ENCODE peak calls at places on chromosomes 12 and 14, in five cellular contexts. K is dorsolateral prefrontal cortex, I is heart left ventricle, G is ovary, Q is heart right ventricle. L is an unnamed sample.

GRCh38 chr14:73712540-73713141 is 1.5 kb downstream of the PNMA1 start:
- DNase-seq in K (no peak), I (no peak), G (no peak), Q (no peak), L (no peak)

GRCh38 chr12:25368542-25368941 is 117.8 kb upstream of the KRAS start:
- DNase-seq in K (no peak), I (no peak), G (no peak), Q (no peak), L (no peak)

GRCh38 chr12:52208424-52209165 is 16.8 kb upstream of the KRT80 start:
- DNase-seq in K (peak), I (peak), G (no peak), Q (no peak), L (peak)

GRCh38 chr12:114769634-114770033 is 85.7 kb upstream of the TBX3 start:
- DNase-seq in K (no peak), I (no peak), G (no peak), Q (no peak), L (no peak)

GRCh38 chr12:127811988-127812387 is 455.0 kb upstream of the TMEM132C start:
- DNase-seq in K (no peak), I (no peak), G (no peak), Q (peak), L (no peak)

GRCh38 chr14:37263656-37264236 is 66.0 kb downstream of the MIPOL1 start:
- DNase-seq in K (no peak), I (no peak), G (no peak), Q (no peak), L (no peak)

GRCh38 chr12:67366530-67367196 is 97.5 kb downstream of the CAND1 start:
- DNase-seq in K (no peak), I (no peak), G (no peak), Q (no peak), L (no peak)

GRCh38 chr14:68820999-68821683 is 28.3 kb upstream of the ZFP36L1 start:
- DNase-seq in K (no peak), I (no peak), G (no peak), Q (no peak), L (peak)

GRCh38 chr14:77691259-77691658 is 16.6 kb downstream of the ALKBH1 start:
- DNase-seq in K (no peak), I (no peak), G (no peak), Q (peak), L (no peak)

GRCh38 chr12:121085113-121085841 is 46.2 kb upstream of the OASL start:
- DNase-seq in K (no peak), I (no peak), G (no peak), Q (no peak), L (no peak)

GRCh38 chr12:70853326-70853725 is 67.2 kb downstream of the PTPRR start:
- DNase-seq in K (no peak), I (no peak), G (no peak), Q (peak), L (no peak)

GRCh38 chr14:23646648-23647549 is 10.7 kb downstream of the DHRS2 start:
- DNase-seq in K (no peak), I (no peak), G (no peak), Q (no peak), L (no peak)

DNA sequence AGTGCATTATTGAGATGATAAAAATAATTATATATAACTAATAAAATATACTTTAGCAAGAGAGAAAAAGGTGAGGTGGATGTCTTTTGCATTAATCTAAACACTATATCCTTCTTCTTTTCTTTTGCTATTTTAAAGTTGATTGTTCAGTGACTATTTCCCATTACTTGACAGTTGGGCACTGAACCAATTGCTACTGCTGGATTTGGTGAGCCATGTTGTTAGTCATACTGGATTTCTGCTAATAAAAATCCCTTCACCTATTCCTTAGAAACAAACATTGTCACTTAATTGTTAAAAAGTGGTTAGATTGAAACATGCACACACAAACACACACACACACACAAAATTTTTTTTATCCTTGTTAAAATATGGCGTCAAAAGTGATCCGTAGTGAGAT is 251.6 kb upstream of the ALG10 start:
- DNase-seq in K (no peak), I (no peak), G (no peak), Q (no peak), L (no peak)
- H3K27ac ChIP-seq in K (no peak), I (no peak), G (no peak), Q (no peak), L (no peak)

DNA sequence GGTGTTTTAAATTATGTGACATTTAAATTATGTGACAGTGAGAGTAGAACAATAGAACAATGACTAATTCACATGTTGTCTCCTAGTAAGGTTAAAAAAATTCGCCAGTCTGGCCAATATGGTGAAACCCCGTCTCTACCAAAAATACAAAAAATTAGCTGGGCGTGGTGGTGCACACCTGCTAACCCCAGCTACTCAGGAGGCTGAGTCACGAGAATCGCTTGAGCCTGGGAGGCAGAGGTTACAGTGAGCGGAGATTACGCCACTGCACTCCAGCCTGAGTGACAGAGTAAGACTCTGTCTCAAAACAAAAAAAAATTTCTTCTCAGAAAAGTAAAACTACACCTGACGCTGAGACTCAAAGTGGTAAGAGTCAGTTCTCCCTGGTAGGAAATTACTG is 2.7 kb downstream of the CS start:
- DNase-seq in K (no peak), I (no peak), G (no peak), Q (no peak), L (no peak)
- H3K4me3 ChIP-seq in K (no peak), I (no peak), G (no peak), Q (no peak), L (no peak)

GRCh38 chr12:3227076-3227975 is 150.1 kb downstream of the TSPAN9 start:
- DNase-seq in K (no peak), I (peak), G (no peak), Q (no peak), L (no peak)
- H3K27ac ChIP-seq in K (no peak), I (peak), G (no peak), Q (peak), L (no peak)

DNA sequence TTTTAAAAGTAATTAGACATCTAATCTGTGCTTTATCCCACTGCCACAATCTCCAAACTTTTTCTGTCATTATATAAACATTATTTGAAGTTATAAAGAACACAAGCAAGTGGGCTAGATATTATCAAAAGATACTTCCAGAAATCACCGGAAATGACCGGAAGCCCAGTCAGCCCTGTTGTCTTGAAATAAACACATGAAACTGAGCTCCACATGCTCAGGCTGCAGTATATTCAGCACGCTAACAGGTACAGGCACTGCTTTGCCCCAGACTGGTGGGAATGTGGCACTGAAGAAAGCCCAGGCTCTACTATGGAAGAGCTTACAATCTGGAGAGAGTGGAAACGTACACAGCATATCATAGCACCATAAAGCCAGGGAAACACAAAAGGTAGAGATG is 158.9 kb upstream of the PLEKHG7 start:
- DNase-seq in K (no peak), I (no peak), G (no peak), Q (no peak), L (no peak)
- H3K4me3 ChIP-seq in K (no peak), I (no peak), G (no peak), Q (no peak), L (no peak)

GRCh38 chr12:56087220-56087619 is 7.3 kb downstream of the ERBB3 start:
- DNase-seq in K (no peak), I (peak), G (no peak), Q (peak), L (no peak)

GRCh38 chr12:56086096-56086495 is 6.1 kb downstream of the ERBB3 start:
- DNase-seq in K (no peak), I (no peak), G (no peak), Q (no peak), L (no peak)

GRCh38 chr12:56082967-56083366 is 3.0 kb downstream of the ERBB3 start:
- DNase-seq in K (peak), I (no peak), G (no peak), Q (no peak), L (no peak)

GRCh38 chr12:56086608-56087007 is 6.6 kb downstream of the ERBB3 start:
- DNase-seq in K (no peak), I (no peak), G (no peak), Q (no peak), L (no peak)

GRCh38 chr12:56084958-56085543 is 5.1 kb downstream of the ERBB3 start:
- DNase-seq in K (no peak), I (no peak), G (no peak), Q (no peak), L (no peak)
- H3K27ac ChIP-seq in K (peak), I (no peak), G (no peak), Q (no peak), L (no peak)

DNA sequence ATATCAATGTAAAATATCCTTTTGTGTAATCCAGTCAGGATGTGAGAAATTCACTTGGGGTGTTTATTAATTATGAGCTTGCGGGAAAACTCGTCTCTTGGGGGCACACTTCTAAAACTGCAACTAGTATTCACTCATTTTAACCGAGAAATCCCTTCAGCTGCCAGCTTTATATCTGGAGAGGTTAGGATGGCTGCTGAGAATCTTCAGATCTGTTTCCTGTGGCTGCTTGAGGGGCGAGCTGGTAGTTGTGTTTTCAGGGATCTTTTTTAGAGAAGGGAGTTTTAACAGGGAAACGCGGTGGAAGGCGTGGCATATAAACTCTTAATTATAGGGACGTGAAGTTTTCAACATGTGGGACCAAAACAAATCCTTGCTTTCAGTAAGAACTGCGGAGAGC is 833 bp downstream of the PPFIBP1 start:
- DNase-seq in K (no peak), I (no peak), G (peak), Q (no peak), L (no peak)
- H3K4me3 ChIP-seq in K (peak), I (peak), G (peak), Q (peak), L (peak)

DNA sequence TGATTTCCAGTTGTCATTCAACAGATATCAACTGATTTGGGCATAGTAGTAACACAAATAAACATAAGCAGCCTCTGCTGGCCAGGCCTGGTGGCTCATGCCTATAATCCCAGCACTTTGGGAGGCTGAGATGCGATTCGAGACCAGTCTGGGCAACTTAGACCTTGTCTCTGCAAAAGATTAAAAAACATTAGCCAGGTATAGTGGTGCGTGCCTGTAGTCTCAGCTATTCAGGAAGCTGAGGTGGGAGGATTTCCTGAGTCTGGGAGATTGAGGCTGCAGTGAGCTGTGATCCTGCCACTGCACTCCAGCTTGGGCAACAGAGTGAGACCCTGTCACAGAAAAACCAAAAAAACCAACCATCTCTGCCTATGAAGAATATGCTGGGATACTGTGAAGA is 7.1 kb downstream of the METAP2 start:
- DNase-seq in K (no peak), I (no peak), G (no peak), Q (no peak), L (no peak)
- H3K27ac ChIP-seq in K (no peak), I (no peak), G (no peak), Q (no peak), L (no peak)

GRCh38 chr12:21939435-21939834 is 1.8 kb downstream of the ABCC9 start:
- DNase-seq in K (no peak), I (no peak), G (no peak), Q (peak), L (no peak)
- H3K4me3 ChIP-seq in K (peak), I (peak), G (peak), Q (no peak), L (no peak)

DNA sequence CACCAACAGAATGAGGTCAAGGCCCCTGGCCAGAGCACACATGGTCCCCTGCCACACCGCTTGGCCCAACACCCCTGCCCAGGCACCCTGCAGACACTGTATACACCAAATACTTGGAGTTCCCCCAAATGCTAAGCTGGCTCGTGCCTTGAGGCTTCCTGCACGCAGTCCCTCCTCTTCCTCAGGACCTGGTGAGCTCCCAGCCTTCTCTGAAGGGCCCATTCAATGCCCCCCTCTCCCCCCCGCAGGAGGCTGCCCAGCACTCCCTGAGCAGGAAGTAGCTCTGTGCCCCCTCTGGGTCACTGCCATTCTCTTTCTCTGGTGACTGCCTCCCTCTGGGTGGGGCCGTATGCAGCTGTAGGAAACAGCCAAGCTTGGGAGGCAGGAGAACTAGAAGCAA is 75.3 kb downstream of the ITPK1 start:
- DNase-seq in K (no peak), I (no peak), G (no peak), Q (no peak), L (no peak)
- H3K27ac ChIP-seq in K (peak), I (peak), G (peak), Q (peak), L (peak)

L was measured in RWPE2.